ENCODE peak calls at places on chromosomes 16 and 17, in six cellular contexts. B is CD8-positive, alpha-beta memory T cell; E is ureter; Y is hippocampal formation; I is cardiac fibroblast; F is SK-MEL-5. M is an unnamed sample.

GRCh38 chr17:5485270-5486205 is at the start of gene DERL2:
- DNase-seq in I (peak; percentile 47), E (no peak), Y (no peak), B (no peak), F (no peak), M (no peak)

GRCh38 chr16:51431517-51432241 is 280.6 kb upstream of the SALL1 start:
- DNase-seq in Y (peak; percentile 27), B (no peak), E (no peak), F (no peak), I (peak; percentile 88), M (peak; percentile 97)

GRCh38 chr16:2529961-2530628 is 1.1 kb downstream of the CEMP1 start:
- DNase-seq in Y (no peak), B (no peak), E (peak; percentile 48), I (no peak), F (no peak), M (no peak)

GRCh38 chr17:78875738-78876597 is 27.0 kb downstream of the CEP295NL start:
- DNase-seq in I (peak; percentile 22), F (peak; percentile 79), B (no peak), Y (no peak), E (no peak), M (no peak)

GRCh38 chr17:56756536-56756935 is 77.2 kb downstream of the C17orf67 start:
- DNase-seq in E (no peak), I (peak; percentile 43), F (no peak), B (no peak), Y (no peak), M (peak; percentile 93)

GRCh38 chr17:29621751-29622194 is 939 bp downstream of the CORO6 start:
- DNase-seq in Y (no peak), B (no peak), E (no peak), I (peak; percentile 42), F (no peak), M (no peak)

GRCh38 chr16:26019885-26020284 is 328.1 kb downstream of the HS3ST4 start:
- DNase-seq in Y (no peak), I (no peak), F (no peak), E (no peak), B (no peak), M (no peak)

GRCh38 chr17:10198509-10199249 is at the start of gene GAS7:
- DNase-seq in B (peak; percentile 78), Y (peak; percentile 32), I (peak; percentile 55), F (peak; percentile 8), E (peak; percentile 70), M (no peak)

GRCh38 chr17:64531955-64532371 is 25.2 kb downstream of the CEP95 start:
- DNase-seq in B (no peak), F (no peak), Y (no peak), I (no peak), E (no peak), M (peak; percentile 57)

GRCh38 chr17:59149841-59150511 is 5.0 kb downstream of the SKA2 start:
- DNase-seq in Y (no peak), I (no peak), E (no peak), B (no peak), F (no peak), M (no peak)

GRCh38 chr16:7316266-7316888 is 16.3 kb upstream of the RBFOX1 start:
- DNase-seq in E (no peak), F (no peak), Y (no peak), B (no peak), I (no peak), M (no peak)

GRCh38 chr17:66420961-66421371 is 118.6 kb downstream of the PRKCA start:
- DNase-seq in B (no peak), F (peak; percentile 24), Y (no peak), I (peak; percentile 91), E (no peak), M (peak; percentile 89)

GRCh38 chr17:46199379-46199778 is 6.2 kb upstream of the KANSL1 start:
- DNase-seq in F (no peak), Y (no peak), B (no peak), E (no peak), I (peak; percentile 33), M (no peak)

GRCh38 chr17:56917559-56918296 is 3.9 kb upstream of the TRIM25 start:
- DNase-seq in F (no peak), E (no peak), I (no peak), B (no peak), Y (no peak), M (no peak)

GRCh38 chr17:76270770-76271668 is 5.9 kb downstream of the UBALD2 start:
- DNase-seq in E (no peak), B (peak; percentile 57), I (no peak), F (no peak), Y (no peak), M (no peak)

GRCh38 chr17:39563476-39563875 is 44.2 kb downstream of the NEUROD2 start:
- DNase-seq in Y (no peak), E (no peak), F (no peak), B (no peak), I (peak; percentile 53), M (no peak)

GRCh38 chr17:75901727-75902126 is 3.0 kb downstream of the MRPL38 start:
- DNase-seq in I (no peak), B (no peak), Y (no peak), E (no peak), F (no peak), M (no peak)

GRCh38 chr17:26809033-26809432 is 484.9 kb upstream of the WSB1 start:
- DNase-seq in E (no peak), I (peak; percentile 13), F (no peak), B (no peak), Y (no peak), M (peak; percentile 1)

GRCh38 chr17:48620497-48621139 is 5.5 kb upstream of the HOXB8 start:
- DNase-seq in F (no peak), E (no peak), Y (no peak), I (no peak), B (no peak), M (no peak)

GRCh38 chr16:51940183-51940582 is 606.8 kb downstream of the TOX3 start:
- DNase-seq in Y (no peak), F (no peak), B (no peak), E (no peak), I (no peak), M (no peak)

GRCh38 chr17:42814633-42815399 is 9.3 kb downstream of the BECN1 start:
- DNase-seq in I (peak; percentile 94), F (peak; percentile 99), E (no peak), Y (no peak), B (no peak), M (peak; percentile 85)

GRCh38 chr17:72065556-72065955 is 55.3 kb upstream of the SOX9 start:
- DNase-seq in I (no peak), B (no peak), Y (no peak), F (no peak), E (no peak), M (no peak)

GRCh38 chr16:19846421-19846820 is 38.2 kb downstream of the GPRC5B start:
- DNase-seq in F (no peak), B (no peak), I (no peak), E (no peak), Y (no peak), M (peak; percentile 26)

GRCh38 chr17:10557422-10557821 is 8.0 kb upstream of the MYH2 start:
- DNase-seq in I (peak; percentile 78), F (no peak), E (no peak), B (no peak), Y (no peak), M (peak; percentile 88)

GRCh38 chr16:14275934-14276333 is 204.8 kb downstream of the MRTFB start:
- DNase-seq in E (no peak), F (no peak), B (no peak), Y (no peak), I (no peak), M (no peak)

GRCh38 chr17:75689441-75689873 is 22.3 kb downstream of the SAP30BP start:
- DNase-seq in Y (no peak), B (peak; percentile 52), F (no peak), I (no peak), E (no peak), M (no peak)

GRCh38 chr16:8958344-8958808 is 5.3 kb downstream of the USP7 start:
- DNase-seq in E (no peak), I (peak; percentile 36), F (no peak), Y (no peak), B (peak; percentile 52), M (peak; percentile 37)

GRCh38 chr16:10566613-10567012 is 13.8 kb downstream of the EMP2 start:
- DNase-seq in Y (no peak), E (no peak), I (no peak), F (no peak), B (no peak), M (no peak)

GRCh38 chr16:81499576-81500380 is 55.2 kb downstream of the CMIP start:
- DNase-seq in I (no peak), B (no peak), E (peak; percentile 78), Y (no peak), F (no peak), M (no peak)

GRCh38 chr17:56870163-56870651 is 36.3 kb downstream of the DGKE start:
- DNase-seq in B (no peak), I (no peak), Y (no peak), F (no peak), E (no peak), M (no peak)

GRCh38 chr17:8375738-8376259 is 705 bp downstream of the KRABD2 start:
- DNase-seq in F (no peak), E (peak; percentile 66), I (no peak), B (no peak), Y (no peak), M (no peak)

GRCh38 chr16:5176505-5176904 is 78.9 kb upstream of the EEF2KMT start:
- DNase-seq in F (no peak), B (no peak), Y (no peak), I (no peak), E (no peak), M (no peak)

GRCh38 chr17:9240659-9241370 is 219.5 kb downstream of the NTN1 start:
- DNase-seq in F (no peak), B (no peak), Y (peak; percentile 20), I (peak; percentile 67), E (peak; percentile 91), M (no peak)

GRCh38 chr17:45234641-45235040 is 13.0 kb downstream of the FMNL1 start:
- DNase-seq in F (peak; percentile 20), I (no peak), B (peak; percentile 67), E (no peak), Y (no peak), M (no peak)

GRCh38 chr17:40419559-40420331 is 2.0 kb upstream of the TOP2A start:
- DNase-seq in F (no peak), Y (no peak), I (no peak), B (no peak), E (no peak), M (no peak)

GRCh38 chr16:30895592-30896202 is 717 bp upstream of the CTF1 start:
- DNase-seq in F (no peak), B (no peak), E (no peak), Y (no peak), I (no peak), M (no peak)

GRCh38 chr16:81446318-81447275 is 2.0 kb downstream of the CMIP start:
- DNase-seq in Y (no peak), I (no peak), B (peak; percentile 59), F (no peak), E (peak; percentile 74), M (peak; percentile 20)

GRCh38 chr17:38706625-38707298 is 1.7 kb downstream of the MLLT6 start:
- DNase-seq in I (peak; percentile 28), B (peak; percentile 61), E (no peak), Y (no peak), F (no peak), M (no peak)

GRCh38 chr17:75604034-75604695 is 16.6 kb downstream of the MYO15B start:
- DNase-seq in E (no peak), I (no peak), Y (no peak), F (no peak), B (peak; percentile 33), M (no peak)